ENCODE peak calls at places on chromosomes 12 and 14, in four cellular contexts. C, T, V and O are unnamed samples.

GRCh38 chr12:67889935-67890334 is 99.3 kb upstream of the IFNG-AS1 start:
- DNase-seq in C (no peak), T (no peak), V (no peak), O (no peak)

GRCh38 chr12:9796346-9796745 is 30.9 kb upstream of the KLRF1 start:
- DNase-seq in C (no peak), T (no peak), V (no peak), O (peak)

GRCh38 chr14:32711103-32711680 is 227.5 kb upstream of the NPAS3 start:
- DNase-seq in C (no peak), T (peak), V (peak), O (no peak)

GRCh38 chr12:20212036-20212435 is 156.3 kb upstream of the PDE3A start:
- DNase-seq in C (no peak), T (peak), V (no peak), O (no peak)

GRCh38 chr14:59687663-59688062 is 111.1 kb upstream of the CCDC175 start:
- DNase-seq in C (no peak), T (no peak), V (no peak), O (no peak)

GRCh38 chr14:21923820-21924219 is 250.2 kb upstream of the OR4E1 start:
- DNase-seq in C (no peak), T (no peak), V (no peak), O (peak)

GRCh38 chr12:101749657-101750056 is 10.4 kb upstream of the SYCP3 start:
- DNase-seq in C (no peak), T (no peak), V (no peak), O (no peak)

GRCh38 chr12:24118675-24119074 is 169.2 kb upstream of the SOX5 start:
- DNase-seq in C (no peak), T (no peak), V (no peak), O (no peak)

GRCh38 chr12:57583008-57583831 is 7.8 kb upstream of the PIP4K2C start:
- DNase-seq in C (peak), T (peak), V (peak), O (peak)

GRCh38 chr12:25789520-25789919 is 169.0 kb upstream of the RASSF8 start:
- DNase-seq in C (no peak), T (no peak), V (no peak), O (no peak)

GRCh38 chr14:53494587-53494986 is 341.5 kb upstream of the DDHD1 start:
- DNase-seq in C (no peak), T (no peak), V (no peak), O (no peak)

GRCh38 chr12:72057330-72057911 is 118.8 kb downstream of the TPH2 start:
- DNase-seq in C (no peak), T (no peak), V (peak), O (no peak)